ENCODE peak calls at places on chromosome 10, in seven cellular contexts. F is brain microvascular endothelial cell, M is omental fat pad, C is RWPE1, G is cardiac muscle cell, W is HFFc6, K is DND-41. U is an unnamed sample.

GRCh38 chr10:35127289-35127891 is 744 bp downstream of the CREM start:
- DNase-seq in M (peak), G (peak), W (peak), F (peak), C (peak), K (peak), U (peak)

GRCh38 chr10:69972951-69973350 is 79.7 kb upstream of the MACROH2A2 start:
- DNase-seq in G (no peak), C (no peak), M (no peak), W (peak), F (peak), K (no peak), U (no peak)

GRCh38 chr10:612696-613095 is 76.8 kb downstream of the DIP2C start:
- DNase-seq in G (no peak), F (no peak), M (no peak), C (no peak), W (no peak), K (no peak), U (no peak)

GRCh38 chr10:121368347-121369025 is 229.8 kb downstream of the FGFR2 start:
- DNase-seq in W (no peak), K (no peak), M (no peak), F (no peak), C (no peak), G (no peak), U (no peak)

GRCh38 chr10:18196806-18197550 is 56.8 kb downstream of the CACNB2 start:
- DNase-seq in C (no peak), K (no peak), W (no peak), M (no peak), G (no peak), F (no peak), U (no peak)

GRCh38 chr10:69217119-69217754 is 2.9 kb upstream of the HKDC1 start:
- DNase-seq in K (no peak), F (peak), M (no peak), C (peak), G (peak), W (peak), U (no peak)

GRCh38 chr10:34119456-34119855 is 695.6 kb downstream of the PARD3 start:
- DNase-seq in F (no peak), M (no peak), G (no peak), C (no peak), K (no peak), W (no peak), U (no peak)

GRCh38 chr10:71001470-71001869 is 113.1 kb upstream of the PCBD1 start:
- DNase-seq in M (no peak), W (no peak), F (no peak), C (peak), K (no peak), G (no peak), U (no peak)

GRCh38 chr10:91901784-91902677 is 7.3 kb downstream of the FGFBP3 start:
- DNase-seq in M (no peak), F (peak), C (peak), G (peak), W (peak), K (no peak), U (peak)

GRCh38 chr10:118835682-118836326 is 81.0 kb upstream of the CACUL1 start:
- DNase-seq in K (no peak), F (no peak), C (peak), M (peak), G (no peak), W (no peak), U (no peak)

GRCh38 chr10:18795549-18795948 is 136.3 kb downstream of the ARL5B start:
- DNase-seq in K (no peak), W (no peak), C (no peak), G (no peak), F (no peak), M (no peak), U (no peak)

GRCh38 chr10:51698473-51699063 is 827 bp downstream of the CSTF2T start:
- DNase-seq in C (no peak), K (no peak), W (no peak), F (no peak), M (no peak), G (no peak), U (no peak)

GRCh38 chr10:63007112-63007511 is 126.0 kb upstream of the NRBF2 start:
- DNase-seq in F (no peak), C (no peak), K (no peak), W (no peak), M (no peak), G (no peak), U (peak)

GRCh38 chr10:35387768-35388167 is 51.5 kb downstream of the CCNY start:
- DNase-seq in G (peak), M (no peak), F (peak), K (no peak), C (peak), W (peak), U (no peak)

GRCh38 chr10:43793714-43794113 is 145.0 kb upstream of the ZNF32 start:
- DNase-seq in G (peak), M (no peak), F (no peak), W (no peak), K (no peak), C (no peak), U (no peak)

GRCh38 chr10:66813122-66813521 is 112.7 kb upstream of the LRRTM3 start:
- DNase-seq in M (no peak), C (no peak), W (no peak), G (no peak), K (no peak), F (no peak), U (no peak)

GRCh38 chr10:35607475-35608316 is 2.6 kb downstream of the GJD4 start:
- DNase-seq in K (no peak), G (peak), C (no peak), W (no peak), F (no peak), M (no peak), U (peak)

GRCh38 chr10:74207681-74208080 is 56.7 kb downstream of the ADK start:
- DNase-seq in F (no peak), K (no peak), C (no peak), M (no peak), G (no peak), W (no peak), U (no peak)

GRCh38 chr10:118983263-118983662 is 46.3 kb upstream of the NANOS1 start:
- DNase-seq in K (peak), W (no peak), C (no peak), G (peak), M (no peak), F (no peak), U (no peak)

GRCh38 chr10:53130337-53130736 is 357.8 kb upstream of the MBL2 start:
- DNase-seq in G (no peak), F (no peak), W (no peak), K (no peak), M (no peak), C (no peak), U (no peak)

GRCh38 chr10:7193369-7193768 is 217.5 kb downstream of the SFMBT2 start:
- DNase-seq in W (no peak), G (no peak), K (no peak), M (no peak), C (no peak), F (no peak), U (peak)

GRCh38 chr10:8473205-8473604 is 418.7 kb downstream of the GATA3 start:
- DNase-seq in W (no peak), G (peak), F (no peak), M (no peak), K (no peak), C (no peak), U (peak)

GRCh38 chr10:89857399-89857798 is 156.0 kb downstream of the KIF20B start:
- DNase-seq in G (no peak), W (no peak), F (no peak), K (no peak), M (no peak), C (no peak), U (no peak)

GRCh38 chr10:124698560-124699470 is 45.4 kb downstream of the FAM53B start:
- DNase-seq in F (no peak), M (no peak), C (no peak), K (no peak), W (no peak), G (no peak), U (no peak)

GRCh38 chr10:94546616-94547175 is 1.1 kb downstream of the HELLS start:
- DNase-seq in C (peak), W (peak), G (peak), M (no peak), K (no peak), F (no peak), U (no peak)

GRCh38 chr10:121595321-121595805 is 2.9 kb downstream of the FGFR2 start:
- DNase-seq in G (peak), M (no peak), C (no peak), W (no peak), K (no peak), F (no peak), U (no peak)

GRCh38 chr10:31947144-31947926 is 18.7 kb upstream of the ARHGAP12 start:
- DNase-seq in K (no peak), W (peak), F (peak), G (peak), C (peak), M (no peak), U (no peak)

GRCh38 chr10:99689461-99689860 is 30.2 kb downstream of the ENTPD7 start:
- DNase-seq in M (no peak), F (no peak), G (no peak), C (peak), W (peak), K (no peak), U (no peak)

GRCh38 chr10:86401588-86402282 is 35.1 kb upstream of the GRID1 start:
- DNase-seq in W (no peak), K (no peak), C (no peak), M (no peak), G (peak), F (no peak), U (peak)

GRCh38 chr10:124745678-124746077 is 1.5 kb upstream of the FAM53B start:
- DNase-seq in F (peak), G (peak), M (no peak), W (peak), C (peak), K (no peak), U (no peak)

GRCh38 chr10:16182688-16183087 is 254.1 kb upstream of the PTER start:
- DNase-seq in G (no peak), M (no peak), C (no peak), W (no peak), K (no peak), F (no peak), U (no peak)

DNA sequence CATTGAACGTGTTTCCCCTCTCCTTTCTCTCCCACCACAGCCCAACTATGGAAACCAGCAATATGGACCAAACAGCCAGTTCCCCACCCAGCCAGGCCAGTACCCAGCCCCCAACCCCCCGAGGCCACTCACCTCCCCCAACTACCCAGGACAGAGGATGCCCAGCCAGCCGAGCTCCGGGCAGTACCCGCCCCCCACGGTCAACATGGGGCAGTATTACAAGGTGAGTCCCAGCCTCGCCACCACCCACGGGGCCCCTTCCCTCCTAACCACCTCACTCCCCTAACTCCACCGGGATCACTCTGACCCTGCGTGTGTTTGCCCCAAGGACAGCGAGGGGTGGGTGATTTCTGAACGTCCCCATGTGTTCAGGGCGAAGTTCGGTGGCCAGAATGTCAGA is 50.8 kb upstream of the PPIF start:
- DNase-seq in W (no peak), M (no peak), K (no peak), C (no peak), F (no peak), G (no peak), U (no peak)
- TF ChIP-seq CTCF in W (no peak), M (no peak), K (no peak), C (no peak), F (no peak), G (no peak), U (no peak)

GRCh38 chr10:100728928-100729876 is 16.2 kb upstream of the PAX2 start:
- DNase-seq in G (peak), W (peak), F (no peak), M (no peak), K (no peak), C (no peak), U (peak)
- TF ChIP-seq CTCF in G (peak), W (peak), F (peak), M (no peak), K (no peak), C (peak), U (no peak)

GRCh38 chr10:97540669-97541500 is 31.7 kb upstream of the ANKRD2 start:
- DNase-seq in F (no peak), K (no peak), C (no peak), M (no peak), G (peak), W (no peak), U (no peak)
- TF ChIP-seq CTCF in F (peak), K (no peak), C (no peak), M (no peak), G (peak), W (no peak), U (no peak)

DNA sequence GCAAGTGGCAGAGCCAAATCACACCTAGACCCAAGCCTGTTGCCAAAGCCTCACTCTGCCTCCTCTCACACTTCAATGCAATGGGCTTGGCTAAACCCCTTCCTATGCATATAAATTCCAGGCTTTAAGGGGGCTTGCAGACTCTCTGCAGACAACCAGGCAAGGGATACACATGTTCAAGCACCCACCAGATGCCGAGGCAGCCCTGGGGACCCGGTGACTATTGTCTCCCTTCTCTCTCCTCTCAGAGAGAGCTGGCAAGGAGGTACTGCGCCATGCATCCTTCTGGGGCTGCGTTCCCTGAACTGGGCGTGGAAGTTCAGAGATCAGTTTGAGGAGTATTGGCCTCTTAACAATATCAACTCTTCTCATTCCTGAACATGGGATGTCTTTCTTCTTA is 131.2 kb downstream of the ARHGAP22 start:
- DNase-seq in F (no peak), K (no peak), M (no peak), C (no peak), W (no peak), G (no peak), U (no peak)
- TF ChIP-seq CTCF in F (no peak), K (no peak), M (no peak), C (no peak), W (no peak), G (no peak), U (no peak)

GRCh38 chr10:102776779-102777417 is 33.1 kb downstream of the WBP1L start:
- DNase-seq in G (peak), F (peak), C (peak), K (peak), M (no peak), W (peak), U (peak)
- TF ChIP-seq CTCF in G (no peak), F (peak), C (no peak), K (peak), M (no peak), W (no peak), U (no peak)

GRCh38 chr10:23439452-23439919 is 611 bp downstream of the OTUD1 start:
- DNase-seq in F (no peak), W (no peak), M (no peak), K (no peak), G (peak), C (peak), U (peak)

GRCh38 chr10:23435378-23435777 is 3.5 kb upstream of the OTUD1 start:
- DNase-seq in F (no peak), K (no peak), M (no peak), G (no peak), W (no peak), C (no peak), U (no peak)

GRCh38 chr10:23437987-23438546 is 808 bp upstream of the OTUD1 start:
- DNase-seq in K (no peak), G (no peak), W (no peak), M (no peak), C (no peak), F (no peak), U (no peak)

GRCh38 chr10:23439920-23440875 is 1.3 kb downstream of the OTUD1 start:
- DNase-seq in M (no peak), C (peak), K (no peak), F (peak), W (peak), G (peak), U (peak)

DNA sequence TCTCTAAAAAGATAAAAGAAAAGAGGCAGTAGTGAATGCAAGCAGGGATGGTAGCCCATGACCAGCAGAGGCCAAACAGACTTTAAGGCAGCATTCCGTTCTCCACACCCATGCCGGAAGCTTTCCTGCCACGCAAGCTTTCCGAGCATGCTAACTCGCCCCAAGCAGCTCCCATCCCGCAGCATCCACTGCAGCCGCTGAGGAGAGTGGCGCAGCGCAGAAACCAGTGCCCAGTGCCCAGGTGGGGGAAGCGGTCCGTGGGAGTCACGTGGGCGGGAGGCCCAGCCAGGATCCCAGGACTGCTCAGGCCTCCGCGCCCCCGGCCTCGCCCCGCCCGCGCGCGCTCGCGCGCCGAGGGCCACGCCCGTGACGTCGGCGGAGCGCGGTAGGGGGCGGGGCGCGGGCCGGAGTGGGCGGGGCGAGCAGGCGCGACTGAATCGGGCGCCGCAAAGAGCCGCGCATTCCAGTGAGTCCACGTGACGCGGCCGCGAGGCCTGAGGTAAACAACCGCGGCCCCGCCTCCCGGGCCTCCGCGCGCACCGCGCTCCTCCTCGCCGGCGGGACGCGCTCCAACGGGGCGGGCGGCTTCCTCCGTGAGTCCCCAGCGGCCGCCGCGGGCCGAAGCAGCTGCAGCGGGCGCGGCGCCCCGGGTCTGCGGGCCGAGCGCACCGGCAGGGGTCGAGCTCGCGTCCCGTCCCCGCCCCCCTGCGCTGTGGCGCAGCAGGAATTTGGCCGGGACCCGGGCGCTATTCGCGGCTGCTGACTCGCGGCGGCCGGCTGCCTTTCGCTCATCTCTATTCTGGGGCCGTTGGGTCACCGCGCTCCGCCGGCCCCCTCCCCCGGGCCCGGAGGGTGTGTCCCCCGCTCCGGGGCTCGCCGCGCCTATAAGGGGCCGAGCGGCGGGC is at the start of gene OTUD1:
- DNase-seq in W (peak), K (peak), M (peak), F (peak), C (peak), G (peak), U (peak)
- TF ChIP-seq CTCF in W (no peak), K (no peak), M (no peak), F (peak), C (no peak), G (no peak), U (no peak)

U was measured in activated CD8-positive, alpha-beta T cell treated with anti-CD3 and anti-CD28 coated beads for 36 hours.